ENCODE peak calls at places on chromosomes 13 and 19, in eight cellular contexts. W is AG04450, C is A549, Z is uterus, U is astrocyte, P is heart left ventricle, B is pancreas, T is neural progenitor cell. L is an unnamed sample.

GRCh38 chr19:367963-368623 is 23.5 kb upstream of the MIER2 start:
- DNase-seq in W (no peak), C (no peak), Z (no peak), U (no peak), P (no peak), B (no peak), T (no peak), L (no peak)

GRCh38 chr13:79273045-79273444 is 133.0 kb downstream of the RBM26 start:
- DNase-seq in W (no peak), C (no peak), Z (no peak), U (no peak), P (no peak), B (no peak), T (no peak), L (no peak)

GRCh38 chr13:113083402-113084061 is 22.1 kb upstream of the F7 start:
- DNase-seq in W (no peak), C (peak; percentile 67), Z (no peak), U (peak; percentile 12), P (peak; percentile 64), B (no peak), T (no peak), L (no peak)

GRCh38 chr19:18401580-18402112 is 4.2 kb upstream of the LRRC25 start:
- DNase-seq in W (no peak), C (peak; percentile 85), Z (no peak), U (peak; percentile 39), P (peak; percentile 65), B (no peak), T (peak; percentile 57), L (no peak)

GRCh38 chr19:5001547-5002131 is 32.7 kb downstream of the KDM4B start:
- DNase-seq in W (no peak), C (peak; percentile 62), Z (no peak), U (peak; percentile 41), P (no peak), B (no peak), T (peak; percentile 61), L (peak; percentile 9)

GRCh38 chr19:2240881-2241760 is 4.5 kb downstream of the SF3A2 start:
- DNase-seq in W (no peak), C (no peak), Z (no peak), U (no peak), P (no peak), B (no peak), T (no peak), L (no peak)

GRCh38 chr13:92317066-92317465 is 909.5 kb upstream of the GPC6 start:
- DNase-seq in W (no peak), C (peak; percentile 3), Z (no peak), U (peak; percentile 79), P (no peak), B (no peak), T (no peak), L (no peak)

GRCh38 chr13:79307866-79308298 is 98.2 kb downstream of the RBM26 start:
- DNase-seq in W (peak; percentile 11), C (peak; percentile 1), Z (no peak), U (peak; percentile 23), P (no peak), B (no peak), T (peak; percentile 6), L (no peak)

GRCh38 chr19:16588089-16588823 is 16.0 kb upstream of the SLC35E1 start:
- DNase-seq in W (no peak), C (no peak), Z (peak; percentile 33), U (peak; percentile 34), P (no peak), B (peak; percentile 50), T (no peak), L (peak; percentile 80)

GRCh38 chr19:1363599-1363998 is 20.1 kb upstream of the NDUFS7 start:
- DNase-seq in W (no peak), C (no peak), Z (no peak), U (no peak), P (no peak), B (no peak), T (no peak), L (peak; percentile 57)

GRCh38 chr13:73913043-73913740 is 221.0 kb downstream of the KLF12 start:
- DNase-seq in W (no peak), C (no peak), Z (no peak), U (peak; percentile 72), P (no peak), B (no peak), T (no peak), L (no peak)

GRCh38 chr19:5023128-5023571 is 54.2 kb downstream of the KDM4B start:
- DNase-seq in W (no peak), C (no peak), Z (peak; percentile 33), U (no peak), P (no peak), B (no peak), T (no peak), L (no peak)

GRCh38 chr19:33132021-33132420 is at the start of gene WDR88:
- DNase-seq in W (no peak), C (no peak), Z (no peak), U (no peak), P (no peak), B (no peak), T (no peak), L (no peak)

GRCh38 chr13:39959497-39959896 is 304.0 kb downstream of the COG6 start:
- DNase-seq in W (no peak), C (no peak), Z (no peak), U (no peak), P (no peak), B (no peak), T (no peak), L (no peak)

DNA sequence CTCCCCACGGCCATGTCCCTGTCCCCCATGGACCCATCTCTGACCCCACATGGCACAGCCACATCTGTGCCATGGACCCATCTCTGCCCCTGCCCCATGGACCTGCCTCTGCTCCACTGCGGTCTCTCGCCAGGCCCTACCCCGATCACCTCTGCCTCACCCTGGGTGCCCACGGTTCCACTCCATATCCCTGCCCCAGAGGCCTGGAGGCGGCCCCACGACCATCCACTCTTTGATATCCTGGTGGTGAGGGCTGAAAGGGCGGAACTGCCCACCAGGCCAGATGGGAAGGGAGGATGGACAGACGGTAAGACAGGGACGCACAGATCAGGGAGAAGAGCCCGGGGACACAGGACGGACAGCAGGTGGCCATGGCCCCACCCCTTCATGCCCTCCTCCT is 327 bp downstream of the PTGER1 start:
- DNase-seq in W (no peak), C (no peak), Z (no peak), U (no peak), P (no peak), B (no peak), T (no peak), L (no peak)
- H3K4me3 ChIP-seq in W (peak overlapping the region; percentile 54), C (no peak overlapping the region), Z (no peak overlapping the region), U (peak overlapping the region; percentile 33), P (no peak overlapping the region), B (no peak overlapping the region), T (peak overlapping the region; percentile 10), L (no peak overlapping the region)

GRCh38 chr19:46994141-46994686 is 25.4 kb upstream of the NPAS1 start:
- DNase-seq in W (no peak), C (no peak), Z (no peak), U (no peak), P (no peak), B (no peak), T (no peak), L (no peak)

GRCh38 chr19:46990998-46991676 is 28.5 kb upstream of the NPAS1 start:
- DNase-seq in W (peak; percentile 74), C (peak; percentile 85), Z (peak; percentile 90), U (peak; percentile 52), P (peak; percentile 88), B (peak; percentile 84), T (peak; percentile 93), L (no peak)

GRCh38 chr19:46993622-46994021 is 26.0 kb upstream of the NPAS1 start:
- DNase-seq in W (no peak), C (no peak), Z (no peak), U (no peak), P (no peak), B (no peak), T (no peak), L (no peak)

GRCh38 chr19:46995492-46995891 is 24.1 kb upstream of the NPAS1 start:
- DNase-seq in W (no peak), C (no peak), Z (no peak), U (no peak), P (no peak), B (no peak), T (no peak), L (no peak)

GRCh38 chr19:46992699-46993535 is 26.7 kb upstream of the NPAS1 start:
- DNase-seq in W (no peak), C (no peak), Z (no peak), U (no peak), P (peak; percentile 67), B (peak; percentile 60), T (no peak), L (no peak)
- H3K27ac ChIP-seq in W (peak overlapping the region; percentile 2), C (no peak overlapping the region), Z (peak overlapping the region; percentile 81), U (no peak overlapping the region), P (peak overlapping the region; percentile 88), B (no peak overlapping the region), T (no peak overlapping the region), L (no peak overlapping the region)

GRCh38 chr13:70798385-70798784 is 690.1 kb upstream of the KLHL1 start:
- DNase-seq in W (no peak), C (no peak), Z (no peak), U (no peak), P (no peak), B (no peak), T (no peak), L (no peak)

GRCh38 chr13:70792121-70792520 is 683.9 kb upstream of the KLHL1 start:
- DNase-seq in W (no peak), C (peak; percentile 1), Z (no peak), U (no peak), P (no peak), B (no peak), T (peak; percentile 5), L (no peak)

DNA sequence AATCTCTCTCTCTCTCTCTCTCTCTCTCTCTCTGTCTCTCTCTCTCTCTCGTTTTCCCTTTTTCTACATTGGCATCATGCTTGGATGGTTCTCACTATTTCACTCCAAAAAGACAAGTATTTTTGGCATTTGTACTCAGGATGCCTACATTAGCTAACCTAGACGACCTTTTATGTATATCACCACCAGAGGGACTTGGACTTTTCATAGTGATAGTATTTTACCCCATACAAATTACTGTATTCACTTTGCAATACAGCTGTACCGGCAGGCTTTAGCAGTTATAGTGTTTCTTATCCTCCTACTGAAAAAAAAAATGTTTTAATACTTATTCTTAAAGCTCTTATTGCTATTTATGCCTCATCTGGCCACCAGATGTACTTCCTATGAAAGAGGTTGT is 687.2 kb upstream of the KLHL1 start:
- DNase-seq in W (no peak), C (no peak), Z (no peak), U (no peak), P (no peak), B (no peak), T (no peak), L (no peak)
- TF ChIP-seq CTCF in W (no peak), C (no peak), Z (no peak), U (no peak), P (no peak), B (no peak), T (peak; percentile 27), L (no peak)

DNA sequence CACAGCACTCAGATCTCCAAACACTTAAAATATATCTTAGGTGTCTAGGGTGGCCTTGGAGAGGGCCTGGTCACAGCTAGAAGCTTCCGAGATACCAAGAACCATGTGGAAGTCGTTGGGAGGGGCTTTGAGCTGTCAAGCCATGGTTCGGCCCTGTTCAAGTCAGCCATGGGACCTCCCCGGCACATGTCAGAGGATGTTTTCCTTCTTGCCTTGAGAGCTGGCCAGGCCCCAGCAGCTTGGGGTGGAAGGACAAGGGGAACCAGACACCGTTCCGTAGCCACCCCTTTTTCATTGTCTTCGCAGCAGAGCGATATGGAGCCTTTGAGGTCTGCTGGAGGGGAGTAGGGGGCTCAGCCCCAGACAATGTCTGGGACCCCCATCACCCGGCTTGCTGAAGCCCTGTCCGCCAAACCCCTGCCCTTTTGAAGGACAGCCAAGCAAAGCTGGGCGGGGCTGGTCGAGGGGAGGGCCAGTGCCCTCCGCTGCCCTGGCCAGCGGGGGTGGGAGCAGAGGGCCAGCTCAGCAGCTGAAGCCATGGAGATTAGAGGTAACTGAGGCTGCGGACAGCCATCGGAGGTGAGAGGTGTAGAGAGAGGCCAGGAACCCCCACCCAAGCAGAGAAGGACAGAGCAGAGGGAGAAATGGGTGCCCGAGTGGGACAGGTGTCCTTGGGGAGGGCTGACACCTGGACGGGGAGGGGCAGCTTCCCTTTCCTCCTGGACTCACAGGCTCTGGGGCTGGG is 435 bp downstream of the KLK11 start:
- DNase-seq in W (no peak), C (no peak), Z (no peak), U (no peak), P (no peak), B (peak; percentile 20), T (no peak), L (no peak)
- H3K4me3 ChIP-seq in W (no peak overlapping the region), C (no peak overlapping the region), Z (no peak overlapping the region), U (no peak overlapping the region), P (no peak overlapping the region), B (peak overlapping the region; percentile 27), T (no peak overlapping the region), L (no peak overlapping the region)

L was measured in CD8-positive, alpha-beta T cell.